ENCODE peak calls at places on chromosome 21, in seven cellular contexts. One of them, this sample, is unnamed.

GRCh38 chr21:39807738-39808137 is 59.5 kb upstream of the PCP4 start:
- DNase-seq in astrocyte: no peak
- DNase-seq in fibroblast of mammary gland: no peak
- DNase-seq in body of pancreas: no peak
- DNase-seq in ovary: no peak
- DNase-seq in GM12865: no peak
- DNase-seq in DND-41: no peak
- DNase-seq in this sample: no peak

GRCh38 chr21:17578162-17578561 is 34.5 kb downstream of the BTG3 start:
- DNase-seq in body of pancreas: no peak
- DNase-seq in fibroblast of mammary gland: no peak
- DNase-seq in astrocyte: no peak
- DNase-seq in DND-41: no peak
- DNase-seq in ovary: no peak
- DNase-seq in GM12865: no peak
- DNase-seq in this sample: no peak

GRCh38 chr21:43712268-43712942 is 6.5 kb upstream of the PDXK start:
- DNase-seq in fibroblast of mammary gland: no peak
- DNase-seq in DND-41: no peak
- DNase-seq in astrocyte: peak
- DNase-seq in GM12865: no peak
- DNase-seq in body of pancreas: peak
- DNase-seq in ovary: no peak
- DNase-seq in this sample: no peak

GRCh38 chr21:27681038-27681437 is 714.1 kb upstream of the ADAMTS5 start:
- DNase-seq in body of pancreas: no peak
- DNase-seq in GM12865: no peak
- DNase-seq in DND-41: no peak
- DNase-seq in ovary: no peak
- DNase-seq in astrocyte: no peak
- DNase-seq in fibroblast of mammary gland: peak
- DNase-seq in this sample: no peak

GRCh38 chr21:33587792-33588484 is 546 bp downstream of the DONSON start:
- DNase-seq in body of pancreas: peak
- DNase-seq in fibroblast of mammary gland: peak
- DNase-seq in DND-41: peak
- DNase-seq in ovary: peak
- DNase-seq in GM12865: peak
- DNase-seq in astrocyte: peak
- DNase-seq in this sample: peak

GRCh38 chr21:25573409-25574206 is 33.7 kb downstream of the MRPL39 start:
- DNase-seq in fibroblast of mammary gland: peak
- DNase-seq in astrocyte: peak
- DNase-seq in body of pancreas: no peak
- DNase-seq in GM12865: peak
- DNase-seq in ovary: no peak
- DNase-seq in DND-41: peak
- DNase-seq in this sample: peak

GRCh38 chr21:36705679-36706481 is 7.0 kb downstream of the SIM2 start:
- DNase-seq in fibroblast of mammary gland: no peak
- DNase-seq in body of pancreas: no peak
- DNase-seq in DND-41: peak
- DNase-seq in ovary: no peak
- DNase-seq in astrocyte: no peak
- DNase-seq in GM12865: no peak
- DNase-seq in this sample: no peak

GRCh38 chr21:32585970-32586369 is 647 bp upstream of the TCP10L start:
- DNase-seq in body of pancreas: no peak
- DNase-seq in astrocyte: no peak
- DNase-seq in ovary: no peak
- DNase-seq in DND-41: no peak
- DNase-seq in fibroblast of mammary gland: no peak
- DNase-seq in GM12865: no peak
- DNase-seq in this sample: no peak

GRCh38 chr21:34889537-34890257 is 159.4 kb downstream of the RUNX1 start:
- DNase-seq in body of pancreas: peak
- DNase-seq in DND-41: peak
- DNase-seq in ovary: peak
- DNase-seq in astrocyte: peak
- DNase-seq in fibroblast of mammary gland: peak
- DNase-seq in GM12865: peak
- DNase-seq in this sample: peak

GRCh38 chr21:36722370-36723368 is 23.8 kb downstream of the SIM2 start:
- DNase-seq in fibroblast of mammary gland: no peak
- DNase-seq in DND-41: no peak
- DNase-seq in ovary: no peak
- DNase-seq in body of pancreas: no peak
- DNase-seq in astrocyte: no peak
- DNase-seq in GM12865: no peak
- DNase-seq in this sample: no peak

GRCh38 chr21:32519945-32520884 is 65.1 kb downstream of the TCP10L start:
- DNase-seq in fibroblast of mammary gland: no peak
- DNase-seq in DND-41: no peak
- DNase-seq in astrocyte: no peak
- DNase-seq in ovary: no peak
- DNase-seq in GM12865: no peak
- DNase-seq in body of pancreas: no peak
- DNase-seq in this sample: no peak

GRCh38 chr21:33968082-33968997 is 52.7 kb upstream of the ATP5PO start:
- DNase-seq in GM12865: peak
- DNase-seq in fibroblast of mammary gland: peak
- DNase-seq in DND-41: no peak
- DNase-seq in body of pancreas: no peak
- DNase-seq in ovary: no peak
- DNase-seq in astrocyte: peak
- DNase-seq in this sample: peak

GRCh38 chr21:36756527-36756926 is 57.6 kb downstream of the SIM2 start:
- DNase-seq in body of pancreas: no peak
- DNase-seq in astrocyte: peak
- DNase-seq in fibroblast of mammary gland: peak
- DNase-seq in ovary: no peak
- DNase-seq in GM12865: no peak
- DNase-seq in DND-41: no peak
- DNase-seq in this sample: no peak

GRCh38 chr21:26874347-26874746 is 29.1 kb upstream of the ADAMTS1 start:
- DNase-seq in DND-41: no peak
- DNase-seq in GM12865: no peak
- DNase-seq in ovary: no peak
- DNase-seq in body of pancreas: no peak
- DNase-seq in fibroblast of mammary gland: no peak
- DNase-seq in astrocyte: no peak
- DNase-seq in this sample: no peak

GRCh38 chr21:43864806-43865470 is at the start of gene AGPAT3:
- DNase-seq in body of pancreas: peak
- DNase-seq in ovary: no peak
- DNase-seq in GM12865: peak
- DNase-seq in astrocyte: no peak
- DNase-seq in fibroblast of mammary gland: no peak
- DNase-seq in DND-41: peak
- DNase-seq in this sample: peak

GRCh38 chr21:19458295-19458694 is 1054.7 kb upstream of the TMPRSS15 start:
- DNase-seq in GM12865: peak
- DNase-seq in DND-41: no peak
- DNase-seq in astrocyte: no peak
- DNase-seq in ovary: no peak
- DNase-seq in body of pancreas: no peak
- DNase-seq in fibroblast of mammary gland: no peak
- DNase-seq in this sample: no peak

GRCh38 chr21:37671381-37671780 is 244.9 kb downstream of the KCNJ6 start:
- DNase-seq in body of pancreas: no peak
- DNase-seq in ovary: no peak
- DNase-seq in astrocyte: no peak
- DNase-seq in DND-41: no peak
- DNase-seq in GM12865: no peak
- DNase-seq in fibroblast of mammary gland: no peak
- DNase-seq in this sample: no peak

GRCh38 chr21:25568230-25568629 is 39.1 kb downstream of the MRPL39 start:
- DNase-seq in GM12865: peak
- DNase-seq in DND-41: no peak
- DNase-seq in body of pancreas: peak
- DNase-seq in fibroblast of mammary gland: peak
- DNase-seq in ovary: peak
- DNase-seq in astrocyte: peak
- DNase-seq in this sample: peak

DNA sequence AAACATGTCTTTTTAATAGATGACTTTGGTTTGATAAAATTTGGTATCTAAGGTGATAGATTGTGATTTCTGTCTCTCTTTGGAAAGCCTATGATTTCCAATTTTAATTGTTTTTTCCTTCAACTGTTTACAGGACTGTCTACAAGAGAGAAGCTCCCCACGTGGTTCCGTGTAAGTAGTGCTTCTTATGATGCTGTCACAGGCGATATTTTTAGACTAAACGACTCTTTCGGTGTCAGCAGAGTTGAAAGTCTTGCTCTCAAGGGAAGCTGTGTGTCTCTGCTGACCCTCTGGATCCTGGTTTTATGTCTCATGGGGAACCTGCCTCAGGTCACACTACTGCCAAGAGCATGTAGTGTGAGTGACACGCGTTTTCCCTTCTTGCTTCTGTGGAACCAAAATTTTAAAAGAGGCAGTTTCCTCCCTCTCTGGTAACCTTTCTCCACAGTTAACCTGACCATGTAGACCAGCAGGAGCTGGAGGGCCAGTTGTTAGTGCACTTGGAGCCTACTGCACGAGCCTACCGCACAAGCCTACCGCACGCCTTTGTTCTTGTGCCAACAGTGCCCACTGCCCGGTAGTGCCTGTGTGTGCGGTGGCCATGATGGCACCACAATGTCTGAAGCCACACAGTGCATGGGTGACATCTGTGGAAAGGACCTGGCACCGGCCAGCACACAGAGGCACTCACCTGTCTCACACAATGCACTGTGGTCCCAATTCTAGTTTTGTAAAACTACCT is 91.9 kb downstream of the PCBP3 start:
- DNase-seq in GM12865: peak
- DNase-seq in astrocyte: no peak
- DNase-seq in ovary: no peak
- DNase-seq in DND-41: no peak
- DNase-seq in body of pancreas: no peak
- DNase-seq in fibroblast of mammary gland: no peak
- DNase-seq in this sample: no peak
- TF ChIP-seq CTCF in GM12865: no peak
- TF ChIP-seq CTCF in astrocyte: no peak
- TF ChIP-seq CTCF in ovary: no peak
- TF ChIP-seq CTCF in DND-41: no peak
- TF ChIP-seq CTCF in body of pancreas: no peak
- TF ChIP-seq CTCF in fibroblast of mammary gland: no peak
- TF ChIP-seq CTCF in this sample: no peak

DNA sequence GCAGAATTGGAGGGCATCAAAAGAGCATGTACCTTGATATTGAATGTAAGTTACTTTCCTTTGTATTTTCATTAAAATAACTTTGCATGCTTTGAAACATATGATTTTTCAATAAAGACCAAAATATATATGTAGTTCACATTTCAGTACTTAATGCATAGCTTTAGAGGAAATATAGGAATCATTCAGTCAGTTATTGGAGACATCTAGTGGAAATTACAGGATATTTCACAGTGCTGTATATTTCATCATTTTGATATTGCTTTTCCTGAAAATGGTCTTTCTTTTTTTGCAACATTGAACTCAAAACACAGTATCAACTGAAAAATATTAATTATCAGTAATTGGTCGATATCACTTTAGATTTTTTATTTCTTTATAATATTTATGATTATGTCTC is 375.8 kb downstream of the NCAM2 start:
- DNase-seq in DND-41: no peak
- DNase-seq in fibroblast of mammary gland: peak
- DNase-seq in astrocyte: no peak
- DNase-seq in GM12865: no peak
- DNase-seq in ovary: no peak
- DNase-seq in body of pancreas: no peak
- DNase-seq in this sample: no peak
- TF ChIP-seq CTCF in DND-41: peak
- TF ChIP-seq CTCF in fibroblast of mammary gland: peak
- TF ChIP-seq CTCF in astrocyte: peak
- TF ChIP-seq CTCF in GM12865: no peak
- TF ChIP-seq CTCF in ovary: no peak
- TF ChIP-seq CTCF in body of pancreas: no peak
- TF ChIP-seq CTCF in this sample: no peak

DNA sequence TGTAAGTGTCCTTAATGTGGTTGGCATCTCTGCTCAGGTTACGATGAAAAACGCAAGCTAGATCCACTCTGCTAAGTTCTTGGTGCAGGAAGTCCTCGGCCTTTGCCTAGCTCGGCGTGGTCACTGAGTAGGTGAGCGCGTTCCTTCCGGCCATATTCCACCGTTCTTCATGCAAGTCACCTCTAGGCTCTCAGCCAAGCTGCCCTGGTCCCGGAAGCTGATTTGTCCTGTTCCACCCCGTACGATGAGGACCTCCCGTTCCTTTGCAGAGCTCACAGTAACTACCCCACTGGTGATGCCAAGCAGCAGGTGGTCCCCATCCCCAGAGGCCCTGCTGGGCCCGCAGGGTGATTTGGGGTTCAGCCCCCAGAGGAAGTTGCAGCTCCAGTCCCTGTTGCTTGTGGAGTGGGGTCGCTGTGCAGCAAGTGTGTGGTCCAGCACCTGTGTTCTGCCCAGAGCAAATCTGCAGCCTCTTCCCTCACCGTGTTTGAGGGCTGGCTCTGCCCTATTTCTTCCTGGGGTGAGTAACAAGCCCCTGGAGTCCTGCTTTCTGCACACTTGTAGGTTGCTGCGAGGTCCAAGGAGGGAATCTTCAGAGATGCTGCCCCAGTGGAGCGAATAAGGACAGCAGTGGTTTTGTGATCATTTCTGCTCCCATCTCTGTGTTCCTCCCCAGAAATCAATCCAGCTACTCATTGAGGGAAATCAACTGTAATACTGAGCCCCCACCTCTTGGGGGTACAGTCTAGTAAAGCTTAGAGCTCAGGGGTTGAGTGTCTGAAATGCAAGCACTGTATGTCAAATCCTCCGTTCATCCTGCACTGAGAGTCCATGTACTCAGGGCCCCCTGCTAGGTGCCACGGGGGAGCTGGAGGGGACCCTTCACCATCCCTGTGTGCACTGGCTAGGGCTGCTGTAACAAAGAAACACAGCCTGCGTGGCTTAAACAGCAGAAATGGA is 2.3 kb downstream of the UMODL1 start:
- DNase-seq in body of pancreas: no peak
- DNase-seq in astrocyte: no peak
- DNase-seq in GM12865: peak
- DNase-seq in fibroblast of mammary gland: no peak
- DNase-seq in DND-41: no peak
- DNase-seq in ovary: no peak
- DNase-seq in this sample: no peak
- TF ChIP-seq CTCF in body of pancreas: no peak
- TF ChIP-seq CTCF in astrocyte: no peak
- TF ChIP-seq CTCF in GM12865: no peak
- TF ChIP-seq CTCF in fibroblast of mammary gland: no peak
- TF ChIP-seq CTCF in DND-41: no peak
- TF ChIP-seq CTCF in ovary: no peak
- TF ChIP-seq CTCF in this sample: peak

DNA sequence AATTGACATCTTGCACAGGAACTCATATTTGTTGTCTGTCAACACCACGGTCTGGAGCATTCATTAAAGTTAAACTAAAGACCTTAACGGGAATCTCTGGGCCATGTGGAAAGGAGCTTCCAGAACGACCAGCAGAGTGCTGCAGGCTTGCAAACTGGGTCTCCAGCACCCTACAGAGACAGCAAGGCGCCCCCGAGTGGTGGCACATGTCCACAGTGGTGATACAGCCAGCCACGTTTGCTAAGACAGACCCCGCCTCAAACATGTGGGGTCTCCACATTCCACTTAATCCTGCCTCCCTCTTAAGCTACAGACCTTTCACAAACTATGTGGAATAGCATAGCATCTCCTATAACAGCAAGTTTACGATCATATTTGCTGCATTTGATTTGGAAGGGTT is 96.5 kb upstream of the BACE2 start:
- DNase-seq in astrocyte: no peak
- DNase-seq in body of pancreas: peak
- DNase-seq in GM12865: no peak
- DNase-seq in ovary: no peak
- DNase-seq in fibroblast of mammary gland: no peak
- DNase-seq in DND-41: peak
- DNase-seq in this sample: peak
- TF ChIP-seq CTCF in astrocyte: no peak
- TF ChIP-seq CTCF in body of pancreas: no peak
- TF ChIP-seq CTCF in GM12865: peak
- TF ChIP-seq CTCF in ovary: no peak
- TF ChIP-seq CTCF in fibroblast of mammary gland: no peak
- TF ChIP-seq CTCF in DND-41: peak
- TF ChIP-seq CTCF in this sample: no peak